ENCODE peak calls at places on chromosomes 2 and 18, in nine cellular contexts. U is GM23338; J is coronary artery; K is kidney; Q is upper lobe of right lung; S is glutamatergic neuron; D is omental fat pad; F is AG10803; G is CD8-positive, alpha-beta T cell. X is an unnamed sample.

GRCh38 chr18:64444819-64445218 is 295.9 kb upstream of the LINC00305 start:
- DNase-seq in U (peak), J (no peak), K (no peak), Q (no peak), S (no peak), D (no peak), F (no peak), G (no peak), X (no peak)

GRCh38 chr2:39313575-39313974 is 69.8 kb upstream of the CDKL4 start:
- DNase-seq in U (no peak), J (no peak), K (no peak), Q (no peak), S (no peak), D (no peak), F (peak), G (no peak), X (no peak)

GRCh38 chr2:169136885-169137534 is 67.6 kb downstream of the DHRS9 start:
- DNase-seq in U (peak), J (no peak), K (no peak), Q (no peak), S (no peak), D (no peak), F (no peak), G (no peak), X (no peak)

GRCh38 chr2:196066794-196067382 is 1.7 kb downstream of the DNAH7 start:
- DNase-seq in U (peak), J (no peak), K (no peak), Q (no peak), S (no peak), D (no peak), F (peak), G (no peak), X (no peak)

GRCh38 chr18:45589559-45590041 is 25.7 kb upstream of the SLC14A2 start:
- DNase-seq in U (peak), J (no peak), K (peak), Q (no peak), S (no peak), D (no peak), F (peak), G (no peak), X (no peak)

GRCh38 chr18:22489694-22490093 is 72.0 kb upstream of the CTAGE1 start:
- DNase-seq in U (no peak), J (no peak), K (no peak), Q (no peak), S (no peak), D (no peak), F (peak), G (no peak), X (no peak)

GRCh38 chr2:54741250-54741649 is 17.8 kb downstream of the EML6 start:
- DNase-seq in U (no peak), J (no peak), K (no peak), Q (no peak), S (no peak), D (no peak), F (peak), G (no peak), X (no peak)

GRCh38 chr2:40048506-40048905 is 269.4 kb upstream of the THUMPD2 start:
- DNase-seq in U (no peak), J (no peak), K (no peak), Q (no peak), S (no peak), D (no peak), F (no peak), G (no peak), X (no peak)

GRCh38 chr2:28030600-28030999 is 140.1 kb downstream of the BABAM2 start:
- DNase-seq in U (no peak), J (no peak), K (no peak), Q (no peak), S (no peak), D (no peak), F (no peak), G (no peak), X (no peak)

GRCh38 chr18:3652380-3653262 is 202.6 kb downstream of the TGIF1 start:
- DNase-seq in U (no peak), J (peak), K (no peak), Q (no peak), S (no peak), D (peak), F (peak), G (no peak), X (no peak)

GRCh38 chr2:14634223-14634884 is 1.8 kb downstream of the LRATD1 start:
- DNase-seq in U (peak), J (peak), K (peak), Q (peak), S (peak), D (peak), F (peak), G (no peak), X (peak)

GRCh38 chr2:191783416-191783815 is 63.5 kb downstream of the CAVIN2 start:
- DNase-seq in U (no peak), J (no peak), K (no peak), Q (no peak), S (no peak), D (no peak), F (no peak), G (no peak), X (no peak)

GRCh38 chr2:238847841-238848565 is at the start of gene TWIST2:
- DNase-seq in U (peak), J (peak), K (peak), Q (peak), S (peak), D (no peak), F (peak), G (no peak), X (no peak)

GRCh38 chr2:238847432-238847801 is 468 bp upstream of the TWIST2 start:
- DNase-seq in U (peak), J (no peak), K (no peak), Q (no peak), S (no peak), D (no peak), F (no peak), G (no peak), X (no peak)

GRCh38 chr2:238848566-238848940 is 668 bp downstream of the TWIST2 start:
- DNase-seq in U (peak), J (no peak), K (no peak), Q (no peak), S (no peak), D (no peak), F (no peak), G (no peak), X (no peak)

GRCh38 chr2:238845583-238846480 is 2.1 kb upstream of the TWIST2 start:
- DNase-seq in U (peak), J (no peak), K (no peak), Q (no peak), S (no peak), D (no peak), F (peak), G (no peak), X (no peak)

DNA sequence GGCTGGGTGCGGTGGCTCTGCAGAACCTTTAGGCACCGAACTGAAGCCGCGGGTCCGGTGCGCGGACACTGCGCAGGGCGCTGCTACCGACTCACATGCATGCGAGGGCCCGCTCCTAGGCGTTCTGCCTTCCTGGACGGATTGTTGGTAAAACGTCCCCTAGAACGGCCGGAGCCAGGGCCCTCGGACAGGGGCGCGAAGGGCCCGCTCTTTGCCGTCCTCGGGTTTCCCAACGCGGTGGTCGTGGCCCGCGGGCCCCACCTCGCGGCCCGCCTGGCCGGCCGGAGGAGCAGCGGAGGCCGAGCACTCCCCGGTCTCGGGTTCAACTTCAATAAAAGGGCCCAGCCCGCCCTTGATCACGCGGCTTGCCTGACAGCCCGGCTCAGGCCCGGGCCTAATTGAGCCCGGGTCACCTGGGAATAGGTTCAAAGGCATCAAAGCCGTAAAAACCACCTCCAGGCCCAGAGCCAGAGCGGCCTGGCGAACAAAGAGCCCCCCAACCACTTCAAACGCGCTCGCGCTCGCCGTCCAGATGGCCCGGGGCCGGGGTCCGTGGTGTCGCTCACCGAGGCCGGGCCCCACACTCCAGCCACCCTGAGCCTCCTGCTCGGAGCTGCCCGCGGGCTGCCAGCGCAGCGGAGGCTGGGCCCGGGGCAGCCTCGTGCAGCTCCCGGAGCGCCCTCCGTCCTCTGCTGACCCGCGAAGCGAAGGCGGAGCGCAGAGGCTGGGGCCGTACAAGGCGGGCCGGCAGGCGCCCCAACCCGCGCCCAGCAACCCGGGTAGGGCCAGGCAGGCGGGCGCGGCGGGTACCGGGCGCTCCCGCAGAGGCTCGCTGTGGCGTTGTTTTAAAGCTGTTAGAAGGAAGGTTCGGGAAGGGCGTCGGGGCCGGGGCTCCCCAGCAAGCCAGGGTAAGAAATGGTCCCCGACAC is 1.1 kb upstream of the TWIST2 start:
- DNase-seq in U (peak), J (no peak), K (peak), Q (no peak), S (peak), D (no peak), F (peak), G (no peak), X (no peak)
- TF ChIP-seq CTCF in U (no peak), J (no peak), K (no peak), Q (no peak), S (no peak), D (no peak), F (no peak), G (no peak), X (no peak)

GRCh38 chr18:70454705-70455322 is 166.0 kb downstream of the SOCS6 start:
- DNase-seq in U (peak), J (no peak), K (no peak), Q (no peak), S (no peak), D (no peak), F (peak), G (no peak), X (no peak)
- TF ChIP-seq CTCF in U (peak), J (no peak), K (peak), Q (peak), S (peak), D (no peak), F (peak), G (peak), X (peak)

GRCh38 chr2:219500135-219500534 is 1.4 kb downstream of the GMPPA start:
- DNase-seq in U (peak), J (no peak), K (no peak), Q (no peak), S (no peak), D (no peak), F (no peak), G (no peak), X (no peak)
- TF ChIP-seq CTCF in U (peak), J (no peak), K (no peak), Q (no peak), S (no peak), D (no peak), F (peak), G (no peak), X (peak)

GRCh38 chr2:230712443-230713330 is at the start of gene CAB39:
- DNase-seq in U (peak), J (peak), K (peak), Q (peak), S (peak), D (peak), F (peak), G (peak), X (peak)

GRCh38 chr2:230711224-230711623 is 1.4 kb upstream of the CAB39 start:
- DNase-seq in U (no peak), J (no peak), K (peak), Q (no peak), S (no peak), D (no peak), F (no peak), G (no peak), X (no peak)

GRCh38 chr2:230714122-230714453 is 1.4 kb downstream of the CAB39 start:
- DNase-seq in U (peak), J (no peak), K (no peak), Q (no peak), S (no peak), D (no peak), F (peak), G (peak), X (no peak)

GRCh38 chr2:230715201-230715600 is 2.6 kb downstream of the CAB39 start:
- DNase-seq in U (no peak), J (no peak), K (no peak), Q (no peak), S (no peak), D (no peak), F (peak), G (no peak), X (no peak)

DNA sequence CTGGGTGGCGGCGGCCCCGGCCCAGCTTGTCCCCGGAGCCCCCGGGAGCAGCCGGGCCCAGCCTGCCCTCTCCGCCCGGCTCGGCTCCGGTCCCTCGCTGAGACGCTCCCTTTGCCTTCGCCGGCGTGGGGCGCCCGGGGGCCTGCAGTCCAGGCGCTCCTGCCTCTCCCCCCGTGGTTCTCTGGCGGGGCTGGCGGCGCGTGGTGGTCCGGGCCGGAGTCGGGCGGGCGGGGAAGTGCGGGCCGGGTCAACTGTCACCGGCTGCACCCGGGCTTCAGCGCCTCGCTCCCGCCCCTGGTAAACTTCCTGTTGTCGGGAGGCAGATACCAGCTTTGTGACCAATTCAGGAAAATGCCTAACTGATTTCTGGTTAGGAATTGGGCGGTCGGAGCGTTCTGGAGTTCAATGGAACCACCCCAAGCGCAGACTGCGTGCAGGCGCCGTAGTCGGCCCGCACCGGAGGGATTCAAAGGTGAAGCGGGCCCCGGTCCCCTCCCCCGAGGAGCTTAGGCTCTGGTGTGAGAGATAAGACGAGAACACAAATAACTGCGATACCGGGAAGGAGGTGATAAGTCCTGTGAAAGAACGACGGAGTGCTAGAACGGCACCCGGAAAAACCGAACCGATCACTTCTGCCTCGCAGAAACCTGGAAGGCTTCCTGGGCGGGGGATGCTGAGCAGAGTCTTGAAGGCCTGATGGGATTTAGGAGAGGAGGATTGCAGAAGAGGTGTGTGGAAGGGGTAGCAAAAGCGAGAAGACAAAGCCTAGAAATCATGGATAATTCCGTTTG is 884 bp downstream of the CAB39 start:
- DNase-seq in U (peak), J (peak), K (peak), Q (peak), S (peak), D (no peak), F (peak), G (peak), X (no peak)
- TF ChIP-seq CTCF in U (no peak), J (no peak), K (no peak), Q (no peak), S (no peak), D (no peak), F (no peak), G (no peak), X (no peak)

GRCh38 chr18:10461989-10462388 is 7.6 kb downstream of the APCDD1 start:
- DNase-seq in U (no peak), J (no peak), K (no peak), Q (no peak), S (no peak), D (no peak), F (no peak), G (no peak), X (no peak)
- TF ChIP-seq CTCF in U (no peak), J (no peak), K (no peak), Q (no peak), S (no peak), D (no peak), F (no peak), G (no peak), X (no peak)

DNA sequence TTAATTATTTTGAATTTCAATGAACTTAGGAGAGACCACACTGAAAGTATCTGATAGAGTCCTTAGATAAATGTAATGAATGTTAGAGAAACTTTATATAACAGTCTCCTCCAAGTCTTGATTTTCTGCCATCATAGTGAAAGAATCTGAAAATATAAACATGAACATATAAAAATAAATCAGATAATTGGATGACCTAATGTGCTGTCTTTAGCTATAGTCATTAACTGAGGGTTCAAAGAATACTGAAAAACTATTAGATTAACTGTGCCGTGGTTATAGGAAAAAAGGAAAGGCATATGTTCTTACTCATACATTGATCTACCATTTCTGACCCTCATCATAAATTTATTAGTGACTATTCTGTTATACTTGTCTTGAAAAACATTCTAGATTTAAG is 47.0 kb upstream of the SPAG16 start:
- DNase-seq in U (no peak), J (no peak), K (no peak), Q (no peak), S (no peak), D (no peak), F (no peak), G (no peak), X (no peak)
- TF ChIP-seq CTCF in U (no peak), J (no peak), K (no peak), Q (no peak), S (no peak), D (no peak), F (no peak), G (no peak), X (no peak)

DNA sequence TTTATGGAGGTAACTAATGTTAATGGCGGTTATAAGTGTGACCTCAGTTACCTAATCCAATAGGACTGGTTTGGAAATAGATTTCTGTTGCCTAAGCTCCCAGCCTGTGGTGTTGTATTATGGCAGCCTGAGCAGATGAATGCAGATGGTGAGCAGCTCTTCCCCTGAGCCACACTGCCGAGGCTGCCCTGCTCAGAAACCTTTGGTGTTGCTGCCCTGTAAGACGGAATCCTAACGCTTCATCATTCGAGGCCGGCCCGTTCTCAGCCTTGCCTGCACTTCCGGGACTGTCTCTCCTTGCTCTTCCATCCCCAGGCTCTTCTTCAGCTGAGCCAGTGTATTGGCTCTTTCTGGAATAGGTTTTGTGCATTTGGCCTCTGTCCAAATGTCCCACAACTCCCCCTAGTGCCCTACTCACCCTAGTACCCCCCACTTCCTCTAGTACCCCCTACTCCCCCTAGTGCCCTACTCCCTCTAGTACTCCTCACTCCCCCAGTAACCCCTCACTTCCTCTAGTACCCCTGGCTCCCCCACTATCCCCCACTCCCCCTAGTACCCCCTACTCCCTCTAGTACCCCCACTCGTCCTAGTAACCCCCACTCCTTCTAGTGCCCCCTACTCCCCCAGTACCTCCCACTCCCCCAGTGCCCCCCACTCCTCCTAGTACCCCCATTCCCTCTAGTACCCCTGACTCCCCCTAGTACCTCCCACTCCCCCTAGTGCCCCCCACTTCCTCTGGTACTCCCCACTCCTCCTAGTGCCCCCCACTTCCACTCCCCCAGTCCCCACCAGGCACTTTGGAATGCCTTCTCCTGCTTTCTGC is 106.0 kb upstream of the TAF1B start:
- DNase-seq in U (no peak), J (no peak), K (no peak), Q (no peak), S (no peak), D (no peak), F (peak), G (no peak), X (no peak)
- TF ChIP-seq CTCF in U (peak), J (no peak), K (peak), Q (no peak), S (no peak), D (no peak), F (peak), G (no peak), X (no peak)

GRCh38 chr2:239283961-239284801 is 116.6 kb downstream of the HDAC4 start:
- DNase-seq in U (no peak), J (no peak), K (peak), Q (peak), S (peak), D (no peak), F (no peak), G (no peak), X (no peak)
- TF ChIP-seq CTCF in U (peak), J (no peak), K (no peak), Q (no peak), S (no peak), D (no peak), F (no peak), G (no peak), X (no peak)

X was measured in D721Med.